ENCODE peak calls at places on chromosomes 13 and 19, in six cellular contexts. B is H1, P is GM06990, J is stomach, X is left ventricle myocardium inferior, V is psoas muscle. Q is an unnamed sample. For H3K27me3, the result is how much of the 10 kb centered on the place peaks cover.

GRCh38 chr19:30320916-30321315 is 51.3 kb upstream of the ZNF536 start:
- DNase-seq in B (no peak), P (no peak), J (peak), X (no peak), V (no peak), Q (no peak)

GRCh38 chr19:7637374-7638256 is 705 bp downstream of the STXBP2 start:
- DNase-seq in B (no peak), P (peak), J (peak), X (peak), V (peak), Q (no peak)

GRCh38 chr13:66933994-66934393 is 296.1 kb downstream of the PCDH9 start:
- DNase-seq in B (no peak), P (no peak), J (no peak), X (no peak), V (no peak), Q (no peak)

GRCh38 chr13:109336730-109337129 is 449.7 kb downstream of the IRS2 start:
- DNase-seq in B (no peak), P (no peak), J (no peak), X (no peak), V (no peak), Q (no peak)

GRCh38 chr13:20231839-20232555 is at the start of gene GJB6:
- DNase-seq in B (peak), P (no peak), J (peak), X (no peak), V (no peak), Q (no peak)

GRCh38 chr13:96052655-96053002 is 572 bp downstream of the UGGT2 start:
- DNase-seq in B (peak), P (no peak), J (no peak), X (no peak), V (no peak), Q (no peak)

GRCh38 chr13:26348966-26349365 is 95.0 kb downstream of the CDK8 start:
- DNase-seq in B (no peak), P (no peak), J (no peak), X (no peak), V (no peak), Q (no peak)

GRCh38 chr13:20590568-20590967 is 23.6 kb downstream of the IFT88 start:
- DNase-seq in B (no peak), P (no peak), J (no peak), X (no peak), V (no peak), Q (no peak)

GRCh38 chr19:18295034-18295451 is 13.6 kb upstream of the JUND start:
- DNase-seq in B (no peak), P (no peak), J (no peak), X (no peak), V (no peak), Q (no peak)

GRCh38 chr19:35773020-35773809 is 2.1 kb upstream of the ARHGAP33 start:
- DNase-seq in B (no peak), P (no peak), J (no peak), X (no peak), V (no peak), Q (no peak)

GRCh38 chr13:93249259-93249917 is 22.8 kb downstream of the GPC6 start:
- DNase-seq in B (no peak), P (no peak), J (no peak), X (no peak), V (no peak), Q (no peak)

GRCh38 chr13:110306340-110306959 is 507 bp downstream of the COL4A1 start:
- DNase-seq in B (peak), P (no peak), J (no peak), X (no peak), V (no peak), Q (no peak)

GRCh38 chr13:27962128-27962841 is 6.8 kb downstream of the CDX2 start:
- DNase-seq in B (peak), P (no peak), J (no peak), X (no peak), V (no peak), Q (no peak)

DNA sequence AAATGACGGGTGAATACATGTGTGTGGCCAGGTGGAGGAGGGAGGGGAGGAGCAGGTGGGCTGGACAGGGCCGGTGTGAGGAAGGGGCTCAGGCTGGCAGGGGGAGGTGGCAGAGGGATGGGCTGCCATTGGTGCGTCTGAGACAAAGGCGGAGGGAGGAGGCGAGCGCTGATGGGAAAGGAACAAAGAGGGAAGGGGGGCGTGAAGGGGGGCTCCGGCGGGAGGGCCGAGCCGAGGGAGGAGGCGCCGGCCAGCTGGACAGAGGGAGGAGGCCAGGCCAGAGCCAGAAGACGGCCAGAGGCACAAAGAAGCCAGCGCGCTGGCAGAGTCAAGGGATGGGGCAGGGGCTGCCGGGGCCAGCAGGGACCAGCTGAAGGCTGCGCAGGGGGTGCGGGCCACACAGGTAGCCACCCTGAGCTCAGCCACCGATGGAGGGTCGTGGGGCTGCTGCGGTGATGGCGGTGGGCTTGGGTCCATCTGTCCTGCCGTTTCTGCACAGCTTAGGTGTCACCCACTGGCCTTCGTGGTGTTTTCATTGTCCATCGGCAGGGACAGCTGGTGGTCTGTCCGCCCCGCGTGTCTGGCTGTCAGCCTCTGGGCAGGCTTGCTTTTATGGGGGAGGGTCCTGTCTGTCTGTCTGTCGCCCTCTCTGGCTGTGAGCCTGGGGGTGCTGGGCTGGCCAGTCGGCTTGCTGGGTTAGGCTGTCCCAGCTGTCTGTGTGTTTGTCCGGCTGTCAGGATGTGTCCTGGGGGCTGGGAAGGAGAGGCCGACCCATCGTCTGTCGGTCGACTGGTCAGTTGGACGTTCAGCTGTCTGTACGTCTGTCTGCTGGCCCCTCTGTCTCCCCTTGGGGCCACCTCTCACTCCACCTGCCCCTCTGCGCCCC is 2.2 kb downstream of the APC2 start:
- DNase-seq in B (no peak), P (no peak), J (no peak), X (no peak), V (no peak), Q (no peak)
- H3K27me3 ChIP-seq in B (under half), P (under half), J (half or more), X (half or more), V (under half), Q (half or more)

DNA sequence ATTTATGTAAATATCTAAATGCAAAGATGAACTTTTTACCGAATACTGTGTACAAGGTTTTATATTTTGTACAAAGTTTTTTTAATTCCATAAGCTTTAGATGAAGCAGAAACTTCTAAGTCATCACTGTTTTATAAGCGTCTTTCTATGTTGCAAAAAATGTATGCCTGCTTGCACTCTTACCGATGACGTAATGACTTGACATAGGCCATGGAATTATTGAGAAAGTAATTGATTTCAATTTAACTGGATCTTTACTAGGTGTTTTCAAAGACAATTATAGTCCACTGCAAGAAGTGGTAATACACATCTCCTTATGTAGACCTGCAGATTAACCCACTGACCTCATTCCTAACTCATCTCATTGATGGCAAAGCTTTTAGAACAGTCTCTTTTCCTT is 10.5 kb downstream of the DACH1 start:
- DNase-seq in B (no peak), P (no peak), J (no peak), X (no peak), V (no peak), Q (no peak)
- H3K27me3 ChIP-seq in B (under half), P (under half), J (under half), X (under half), V (under half), Q (under half)

GRCh38 chr13:41401371-41401770 is 56.0 kb upstream of the RGCC start:
- DNase-seq in B (no peak), P (no peak), J (no peak), X (no peak), V (no peak), Q (no peak)

GRCh38 chr13:41402695-41403511 is 54.4 kb upstream of the RGCC start:
- DNase-seq in B (peak), P (no peak), J (no peak), X (no peak), V (no peak), Q (no peak)

GRCh38 chr13:41403983-41404382 is 53.4 kb upstream of the RGCC start:
- DNase-seq in B (no peak), P (no peak), J (no peak), X (no peak), V (no peak), Q (no peak)

DNA sequence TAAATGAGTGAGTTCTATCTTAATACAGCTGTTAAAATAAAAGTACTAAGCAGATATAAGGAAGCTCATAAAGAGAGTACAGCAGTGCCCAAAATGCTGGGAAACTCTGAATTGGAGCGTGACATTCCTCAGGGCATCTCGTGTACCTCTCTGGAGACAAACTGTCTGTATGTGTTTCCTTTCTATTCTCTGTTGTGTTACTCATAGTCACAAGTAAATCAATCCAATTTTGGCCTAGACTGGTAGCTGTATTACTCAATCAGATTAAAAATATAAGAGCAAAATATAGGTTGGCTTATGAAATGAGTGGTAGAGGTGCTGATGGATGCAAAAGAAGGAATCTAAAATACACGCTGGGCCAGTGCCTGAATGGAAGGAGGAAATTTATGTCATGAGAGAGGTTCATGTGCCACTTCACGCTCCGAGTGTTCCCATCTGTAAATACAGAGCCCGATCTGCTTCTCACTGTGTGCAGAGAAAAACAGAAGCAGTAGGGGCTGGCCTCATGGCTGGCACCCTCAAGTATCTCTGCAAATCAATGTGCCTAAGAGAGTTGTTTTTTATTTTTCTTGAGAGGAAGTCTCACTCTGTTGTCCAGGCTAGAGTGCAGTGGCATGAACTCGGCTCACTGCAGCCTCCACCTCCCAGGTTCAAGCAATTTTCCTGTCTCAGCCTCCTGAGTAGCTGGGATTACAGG is 58.7 kb upstream of the RGCC start:
- DNase-seq in B (no peak), P (no peak), J (no peak), X (no peak), V (no peak), Q (no peak)
- H3K27me3 ChIP-seq in B (under half), P (under half), J (under half), X (under half), V (under half), Q (under half)

GRCh38 chr19:14073232-14073924 is 792 bp downstream of the MISP3 start:
- DNase-seq in B (peak), P (peak), J (peak), X (peak), V (peak), Q (no peak)

GRCh38 chr19:14072535-14073231 is at the start of gene MISP3:
- DNase-seq in B (no peak), P (peak), J (peak), X (peak), V (peak), Q (no peak)

GRCh38 chr19:14078406-14078805 is 5.8 kb downstream of the MISP3 start:
- DNase-seq in B (no peak), P (no peak), J (no peak), X (no peak), V (no peak), Q (no peak)

GRCh38 chr19:14070268-14071050 is 2.1 kb upstream of the MISP3 start:
- DNase-seq in B (no peak), P (no peak), J (no peak), X (peak), V (no peak), Q (no peak)

GRCh38 chr19:14073925-14074838 is 1.6 kb downstream of the MISP3 start:
- DNase-seq in B (peak), P (no peak), J (peak), X (no peak), V (no peak), Q (no peak)
- H3K27me3 ChIP-seq in B (under half), P (under half), J (under half), X (under half), V (under half), Q (under half)

GRCh38 chr19:54352546-54352945 is 12.2 kb downstream of the LAIR1 start:
- DNase-seq in B (no peak), P (no peak), J (no peak), X (no peak), V (no peak), Q (no peak)

GRCh38 chr19:54354761-54355160 is 10.0 kb downstream of the LAIR1 start:
- DNase-seq in B (no peak), P (no peak), J (no peak), X (no peak), V (no peak), Q (no peak)

GRCh38 chr19:54355675-54356074 is 9.1 kb downstream of the LAIR1 start:
- DNase-seq in B (no peak), P (no peak), J (no peak), X (no peak), V (no peak), Q (no peak)

GRCh38 chr19:54351474-54351873 is 12.5 kb upstream of the LILRA4 start:
- DNase-seq in B (no peak), P (no peak), J (no peak), X (no peak), V (no peak), Q (no peak)

GRCh38 chr19:54352041-54352440 is 12.7 kb downstream of the LAIR1 start:
- DNase-seq in B (no peak), P (no peak), J (no peak), X (no peak), V (no peak), Q (no peak)
- H3K27me3 ChIP-seq in B (under half), P (under half), J (under half), X (under half), V (under half), Q (under half)

GRCh38 chr19:2303209-2303798 is 4.7 kb downstream of the LINGO3 start:
- DNase-seq in B (no peak), P (no peak), J (no peak), X (no peak), V (no peak), Q (no peak)
- H3K27me3 ChIP-seq in B (under half), P (under half), J (half or more), X (half or more), V (under half), Q (half or more)

GRCh38 chr13:112346899-112347229 is 29.3 kb upstream of the SPACA7 start:
- DNase-seq in B (no peak), P (no peak), J (no peak), X (no peak), V (no peak), Q (no peak)
- H3K27me3 ChIP-seq in B (under half), P (under half), J (half or more), X (half or more), V (under half), Q (under half)

DNA sequence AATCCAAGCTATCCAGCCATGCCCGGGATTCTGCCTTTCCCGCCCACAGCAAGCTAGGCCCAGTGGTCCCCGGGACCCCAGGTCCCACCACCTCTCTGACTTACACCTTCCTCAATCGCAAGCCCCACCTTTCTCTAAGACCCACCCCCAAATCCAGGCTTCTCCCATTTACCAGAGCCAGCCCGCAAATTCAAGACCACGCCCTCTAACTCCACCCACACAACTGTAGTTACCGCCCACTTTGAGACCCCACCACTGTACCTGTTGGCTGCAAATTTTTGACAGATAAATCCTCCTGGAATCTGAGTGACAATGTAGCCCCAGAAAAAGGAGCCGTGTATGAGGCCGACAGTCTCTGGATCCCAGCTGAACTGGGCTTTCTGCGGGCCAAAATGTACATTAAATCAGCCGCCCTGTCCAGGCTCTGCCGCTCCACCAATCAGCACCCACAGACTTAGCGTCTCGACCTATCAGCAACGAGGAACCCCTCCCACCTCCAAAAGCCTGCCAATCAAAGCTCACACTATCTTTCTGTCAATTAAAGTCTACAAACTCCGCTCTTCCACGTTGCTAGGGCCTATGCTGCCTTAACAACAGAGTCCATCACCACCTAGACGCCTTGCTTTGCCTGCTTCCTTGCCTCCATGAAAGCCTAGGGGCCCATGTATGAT is 6.3 kb downstream of the SLC17A7 start:
- DNase-seq in B (no peak), P (no peak), J (no peak), X (no peak), V (no peak), Q (no peak)
- H3K27me3 ChIP-seq in B (half or more), P (under half), J (half or more), X (half or more), V (under half), Q (under half)

Q was measured in esophagus squamous epithelium.